ENCODE peak calls at places on chromosomes 5 and 9, in six cellular contexts. V is brain microvascular endothelial cell, U is mesendoderm, E is right atrium auricular region, O is tibial artery, B is SK-N-SH. L is an unnamed sample.

GRCh38 chr5:56069652-56070226 is 75.0 kb upstream of the IL6ST start:
- DNase-seq in V (no peak), U (no peak), E (no peak), O (no peak), B (no peak), L (no peak)

GRCh38 chr5:168743617-168744016 is 164.4 kb upstream of the PANK3 start:
- DNase-seq in V (no peak), U (no peak), E (no peak), O (no peak), B (no peak), L (no peak)

GRCh38 chr5:151675225-151675955 is 11.3 kb downstream of the SPARC start:
- DNase-seq in V (no peak), U (peak), E (no peak), O (peak), B (no peak), L (no peak)

GRCh38 chr5:96247097-96247675 is 185.9 kb downstream of the PCSK1 start:
- DNase-seq in V (no peak), U (peak), E (peak), O (peak), B (no peak), L (no peak)

GRCh38 chr9:35521708-35522107 is 31.8 kb downstream of the RUSC2 start:
- DNase-seq in V (peak), U (peak), E (no peak), O (peak), B (no peak), L (no peak)

GRCh38 chr5:72988769-72989168 is 32.9 kb downstream of the FCHO2 start:
- DNase-seq in V (peak), U (peak), E (no peak), O (no peak), B (no peak), L (no peak)

GRCh38 chr5:54024466-54024865 is 285.9 kb downstream of the ARL15 start:
- DNase-seq in V (no peak), U (no peak), E (no peak), O (no peak), B (no peak), L (no peak)

GRCh38 chr5:67966712-67967111 is 248.8 kb upstream of the PIK3R1 start:
- DNase-seq in V (no peak), U (no peak), E (no peak), O (no peak), B (no peak), L (no peak)

GRCh38 chr9:90783964-90784363 is 17.7 kb upstream of the SYK start:
- DNase-seq in V (no peak), U (no peak), E (no peak), O (no peak), B (no peak), L (no peak)

GRCh38 chr9:98084396-98084795 is 27.9 kb downstream of the NANS start:
- DNase-seq in V (no peak), U (no peak), E (no peak), O (no peak), B (no peak), L (no peak)

GRCh38 chr9:105141448-105142101 is 102.9 kb upstream of the SLC44A1 start:
- DNase-seq in V (no peak), U (no peak), E (no peak), O (no peak), B (no peak), L (no peak)

GRCh38 chr9:18795947-18796705 is 236.9 kb downstream of the SAXO1 start:
- DNase-seq in V (peak), U (no peak), E (no peak), O (no peak), B (no peak), L (no peak)

GRCh38 chr5:35794688-35795375 is 61.9 kb upstream of the IL7R start:
- DNase-seq in V (no peak), U (no peak), E (no peak), O (no peak), B (no peak), L (no peak)

GRCh38 chr9:124441291-124441690 is 9.0 kb upstream of the ADGRD2 start:
- DNase-seq in V (no peak), U (no peak), E (no peak), O (no peak), B (no peak), L (no peak)

GRCh38 chr9:1100945-1101344 is 50.8 kb downstream of the DMRT2 start:
- DNase-seq in V (peak), U (peak), E (peak), O (peak), B (peak), L (no peak)

DNA sequence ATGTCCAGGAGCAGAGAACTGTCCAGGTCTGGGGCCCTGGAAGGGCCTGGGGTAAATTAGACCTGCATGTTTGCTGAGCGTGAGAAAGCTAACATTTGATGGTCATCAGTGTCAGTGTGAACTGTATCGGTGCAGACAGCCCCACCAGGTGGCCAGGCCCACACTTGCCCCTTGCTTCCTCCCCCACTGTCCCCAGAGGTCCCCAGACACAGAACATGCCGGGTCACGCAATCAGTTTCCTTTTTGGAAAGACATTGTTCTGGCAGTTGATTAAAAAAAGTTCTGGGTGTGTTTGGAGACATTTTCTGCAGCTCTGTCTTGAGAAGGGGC is 1.5 kb downstream of the NKD2 start:
- DNase-seq in V (no peak), U (no peak), E (peak), O (no peak), B (no peak), L (no peak)
- H3K27ac ChIP-seq in V (no peak), U (no peak), E (no peak), O (no peak), B (no peak), L (no peak)

DNA sequence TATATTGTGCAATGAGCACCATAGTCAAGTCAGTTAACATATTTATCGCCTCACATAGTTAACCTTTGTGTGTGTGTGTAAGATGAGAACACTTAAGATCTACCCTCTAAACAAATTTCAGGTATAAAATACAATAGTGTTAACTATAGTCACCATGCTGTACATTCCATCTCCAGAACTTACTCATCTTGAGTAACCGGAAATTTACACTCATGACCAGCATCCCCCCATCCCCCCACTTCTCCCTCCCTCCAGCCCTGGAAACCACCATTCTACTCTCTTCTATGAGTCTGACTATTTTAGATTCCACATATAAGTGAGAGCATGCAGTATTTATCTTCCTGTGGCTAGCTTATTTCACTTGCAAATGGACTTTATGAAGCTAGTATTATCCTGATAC is 40.3 kb downstream of the ZNF354A start:
- DNase-seq in V (peak), U (no peak), E (no peak), O (no peak), B (no peak), L (no peak)
- H3K27ac ChIP-seq in V (peak), U (no peak), E (no peak), O (no peak), B (no peak), L (no peak)

GRCh38 chr5:66144074-66144798 is at the start of gene SREK1:
- DNase-seq in V (peak), U (peak), E (peak), O (peak), B (peak), L (peak)
- H3K27ac ChIP-seq in V (peak), U (peak), E (peak), O (peak), B (peak), L (peak)

DNA sequence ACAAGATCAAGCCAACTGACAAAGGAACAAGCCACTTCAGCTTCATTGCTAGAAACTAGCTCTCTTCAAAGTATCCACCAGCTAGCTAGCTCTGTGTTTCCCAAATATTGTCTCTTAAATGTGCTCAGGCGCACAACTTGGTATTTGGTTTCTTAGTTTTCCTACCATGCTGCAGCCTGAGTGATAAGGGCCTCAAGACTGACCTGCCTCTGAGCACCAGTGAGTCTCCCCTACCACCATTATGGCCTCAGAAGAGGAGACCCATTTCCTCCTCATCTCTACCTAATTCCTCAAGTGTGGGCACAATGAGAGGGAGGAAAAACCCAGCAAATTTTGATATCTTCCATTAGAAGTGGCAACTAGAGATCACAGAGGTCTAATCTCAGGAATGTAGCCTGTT is 34.6 kb upstream of the KIF2A start:
- DNase-seq in V (no peak), U (no peak), E (no peak), O (no peak), B (no peak), L (no peak)
- H3K27ac ChIP-seq in V (no peak), U (no peak), E (no peak), O (no peak), B (no peak), L (no peak)

GRCh38 chr5:93245226-93245625 is 335.8 kb downstream of the NR2F1-AS1 start:
- DNase-seq in V (no peak), U (no peak), E (no peak), O (no peak), B (no peak), L (no peak)

GRCh38 chr5:93247126-93247525 is 333.9 kb downstream of the NR2F1-AS1 start:
- DNase-seq in V (no peak), U (peak), E (no peak), O (no peak), B (no peak), L (no peak)

GRCh38 chr5:93243481-93243880 is 337.5 kb downstream of the NR2F1-AS1 start:
- DNase-seq in V (no peak), U (no peak), E (no peak), O (no peak), B (no peak), L (no peak)

GRCh38 chr5:93249651-93250289 is 331.2 kb downstream of the NR2F1-AS1 start:
- DNase-seq in V (peak), U (no peak), E (no peak), O (no peak), B (no peak), L (no peak)

GRCh38 chr5:93246093-93246855 is 334.7 kb downstream of the NR2F1-AS1 start:
- DNase-seq in V (no peak), U (peak), E (no peak), O (no peak), B (no peak), L (no peak)
- H3K27ac ChIP-seq in V (no peak), U (no peak), E (no peak), O (no peak), B (no peak), L (no peak)

DNA sequence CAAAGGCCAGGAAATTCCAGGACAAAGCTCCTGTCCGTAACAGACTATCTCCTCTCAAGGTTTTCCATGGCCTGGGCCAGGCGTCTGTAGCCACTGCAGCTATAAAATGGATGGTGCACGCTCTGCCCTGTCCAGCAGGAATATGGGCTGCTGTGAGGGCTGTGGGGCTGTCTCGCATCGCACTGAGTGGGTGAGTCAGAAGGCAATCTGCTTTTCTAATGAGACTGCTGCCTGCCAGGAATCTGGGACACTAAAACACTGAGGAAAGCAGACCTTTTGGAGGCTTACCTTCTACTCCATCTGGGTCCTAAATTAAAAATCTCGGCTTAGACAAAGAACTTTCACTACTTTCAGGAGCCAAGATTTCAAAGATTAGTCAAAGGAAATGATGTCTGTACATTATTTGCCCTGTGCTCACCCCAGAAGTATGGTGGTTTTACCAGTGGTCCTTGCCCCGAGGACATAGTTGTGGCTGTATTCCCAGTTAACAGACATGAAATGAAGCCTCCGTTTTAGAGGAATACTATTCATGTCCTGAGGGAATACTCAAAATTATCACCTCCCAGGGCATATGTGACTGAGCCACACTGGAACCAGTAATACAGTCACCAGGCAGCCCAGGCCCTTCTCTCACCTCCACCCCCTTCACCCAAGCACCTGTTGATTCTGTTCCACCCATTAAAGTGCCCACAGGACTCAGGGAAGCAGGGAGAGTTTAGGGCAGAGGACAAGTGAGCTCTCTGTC is 56.4 kb downstream of the PFDN1 start:
- DNase-seq in V (peak), U (no peak), E (peak), O (peak), B (peak), L (no peak)
- H3K27ac ChIP-seq in V (peak), U (peak), E (peak), O (no peak), B (peak), L (no peak)

DNA sequence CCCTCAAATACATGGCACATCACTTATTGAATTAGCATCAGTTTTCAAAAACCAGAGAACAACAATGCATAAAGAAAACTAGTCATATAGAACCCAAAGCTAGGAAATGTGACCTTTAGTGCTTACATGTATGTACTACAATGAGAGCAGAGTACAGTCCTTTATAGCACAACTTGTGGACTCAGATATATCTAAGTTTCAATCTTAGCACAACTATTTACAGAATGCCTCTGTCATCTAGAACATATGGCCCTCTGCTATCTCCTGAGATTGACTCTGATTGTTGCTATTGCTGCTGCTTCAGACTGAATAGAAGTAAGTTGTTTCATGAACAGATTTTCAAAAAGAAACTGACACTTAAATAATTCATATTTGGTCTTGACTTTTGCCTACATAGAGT is 1536.2 kb downstream of the EFNA5 start:
- DNase-seq in V (no peak), U (no peak), E (no peak), O (no peak), B (no peak), L (no peak)
- H3K27ac ChIP-seq in V (no peak), U (no peak), E (no peak), O (no peak), B (no peak), L (no peak)

GRCh38 chr9:131709741-131710499 is 30.0 kb downstream of the RAPGEF1 start:
- DNase-seq in V (peak), U (no peak), E (no peak), O (no peak), B (no peak), L (no peak)
- H3K27ac ChIP-seq in V (no peak), U (no peak), E (peak), O (peak), B (no peak), L (no peak)